ENCODE peak calls at places on chromosomes 16 and 17, in ten cellular contexts. X, F, Y, H, E, M, W, Q, L and B are unnamed samples.

GRCh38 chr16:27721548-27722265 is 171.8 kb downstream of the KATNIP start:
- DNase-seq in E (no peak), F (no peak), Q (peak; percentile 55), Y (peak; percentile 78), W (peak; percentile 76), M (peak; percentile 40), X (peak; percentile 77), L (peak; percentile 100), H (peak; percentile 33), B (peak; percentile 87)

GRCh38 chr17:40952675-40953074 is 14.1 kb downstream of the KRT39 start:
- DNase-seq in Y (peak; percentile 93), Q (peak; percentile 68), E (no peak), X (no peak), M (peak; percentile 25), F (no peak), L (peak; percentile 34), W (no peak), H (no peak), B (peak; percentile 89)

GRCh38 chr16:73189132-73189531 is 141.2 kb upstream of the ZFHX3 start:
- DNase-seq in W (no peak), H (no peak), E (no peak), X (no peak), L (no peak), Y (no peak), F (no peak), M (no peak), Q (no peak), B (no peak)

GRCh38 chr16:1533443-1533951 is at the start of gene TMEM204:
- DNase-seq in Q (peak; percentile 54), X (peak; percentile 86), M (peak; percentile 57), E (no peak), L (peak; percentile 86), H (no peak), F (no peak), W (peak; percentile 81), Y (peak; percentile 78), B (peak; percentile 87)

GRCh38 chr17:8913091-8913490 is 45.6 kb upstream of the PIK3R6 start:
- DNase-seq in Y (no peak), M (no peak), E (no peak), F (peak; percentile 8), H (no peak), X (no peak), W (no peak), Q (no peak), L (no peak), B (no peak)

GRCh38 chr16:89601906-89602272 is 11.6 kb upstream of the DPEP1 start:
- DNase-seq in F (no peak), W (no peak), Q (no peak), M (no peak), H (no peak), L (no peak), Y (no peak), E (no peak), X (no peak), B (no peak)

GRCh38 chr16:71524566-71525553 is 1.4 kb upstream of the CHST4 start:
- DNase-seq in M (no peak), L (no peak), F (no peak), X (no peak), Y (no peak), H (no peak), E (no peak), Q (no peak), W (no peak), B (no peak)

GRCh38 chr17:8120520-8121443 is 2.5 kb upstream of the ALOXE3 start:
- DNase-seq in W (peak; percentile 58), L (peak; percentile 75), F (peak; percentile 62), Y (peak; percentile 69), H (no peak), M (peak; percentile 78), X (no peak), Q (peak; percentile 81), E (no peak), B (peak; percentile 50)

GRCh38 chr16:66959645-66960177 is 1.4 kb upstream of the CES3 start:
- DNase-seq in E (no peak), X (peak; percentile 26), F (no peak), M (no peak), W (no peak), Q (no peak), L (no peak), Y (no peak), H (no peak), B (no peak)

GRCh38 chr16:20903116-20903888 is 2.7 kb downstream of the LYRM1 start:
- DNase-seq in M (no peak), Y (no peak), W (no peak), H (no peak), Q (no peak), L (no peak), E (no peak), F (no peak), X (no peak), B (no peak)

GRCh38 chr17:42120161-42121065 is 754 bp downstream of the KAT2A start:
- DNase-seq in H (peak; percentile 43), W (no peak), L (no peak), F (peak; percentile 46), E (no peak), Y (no peak), M (no peak), X (no peak), Q (no peak), B (peak; percentile 64)

GRCh38 chr17:66425751-66426396 is 123.5 kb downstream of the PRKCA start:
- DNase-seq in F (no peak), E (no peak), Y (no peak), L (no peak), H (no peak), W (no peak), Q (no peak), M (no peak), X (no peak), B (no peak)

GRCh38 chr17:66427134-66427533 is 124.7 kb downstream of the PRKCA start:
- DNase-seq in Q (no peak), M (no peak), F (no peak), X (no peak), E (no peak), L (no peak), W (no peak), H (no peak), Y (no peak), B (no peak)

GRCh38 chr17:66429680-66430079 is 127.3 kb downstream of the PRKCA start:
- DNase-seq in L (no peak), W (no peak), F (no peak), X (no peak), Y (no peak), H (no peak), M (no peak), E (no peak), Q (no peak), B (no peak)

GRCh38 chr17:66423436-66423922 is 121.1 kb downstream of the PRKCA start:
- DNase-seq in Y (no peak), H (no peak), E (no peak), Q (peak; percentile 44), M (no peak), F (no peak), L (no peak), X (no peak), W (no peak), B (no peak)

GRCh38 chr17:66426397-66427033 is 124.1 kb downstream of the PRKCA start:
- DNase-seq in W (no peak), L (peak; percentile 38), F (peak; percentile 33), Y (peak; percentile 14), Q (no peak), H (peak; percentile 66), X (no peak), E (no peak), M (no peak), B (no peak)
- TF ChIP-seq CTCF in W (no peak), L (peak; percentile 18), F (peak; percentile 11), Y (no peak), Q (peak; percentile 29), H (peak; percentile 83), X (peak; percentile 26), E (no peak), M (no peak), B (no peak)

GRCh38 chr16:55277536-55277935 is 46.5 kb upstream of the IRX6 start:
- DNase-seq in M (no peak), H (no peak), W (no peak), Y (no peak), E (no peak), Q (no peak), L (no peak), X (no peak), F (no peak), B (no peak)
- TF ChIP-seq CTCF in M (no peak), H (no peak), W (no peak), Y (no peak), E (no peak), Q (no peak), L (no peak), X (no peak), F (no peak), B (no peak)

GRCh38 chr17:37299257-37299985 is 76.4 kb upstream of the C17orf78 start:
- DNase-seq in L (peak; percentile 38), M (no peak), X (no peak), Y (no peak), Q (peak; percentile 27), W (no peak), E (no peak), F (no peak), H (no peak), B (peak; percentile 34)
- TF ChIP-seq CTCF in L (no peak), M (no peak), X (no peak), Y (no peak), Q (no peak), W (no peak), E (no peak), F (no peak), H (no peak), B (no peak)

GRCh38 chr17:66207936-66208335 is 16.0 kb upstream of the CEP112 start:
- DNase-seq in M (no peak), E (no peak), H (no peak), X (no peak), Y (no peak), F (no peak), L (no peak), W (no peak), Q (no peak), B (no peak)
- TF ChIP-seq CTCF in M (no peak), E (no peak), H (no peak), X (peak; percentile 34), Y (no peak), F (no peak), L (no peak), W (no peak), Q (no peak), B (no peak)